ENCODE peak calls at places on chromosomes 11 and 22, in nine cellular contexts. O is GM23338, W is heart left ventricle, X is sigmoid colon, Y is lung, C is body of pancreas, J is ovary, I is SK-N-SH, G is cardiac muscle cell. L is an unnamed sample. For H3K36me3, the result is how much of the 10 kb centered on the place peaks cover.

GRCh38 chr11:34355726-34356125 is 2.1 kb downstream of the ABTB2 start:
- DNase-seq in X (no peak), G (no peak), W (no peak), O (no peak), J (no peak), Y (no peak), C (no peak), I (no peak), L (no peak)

GRCh38 chr22:48797731-48798130 is 1029.9 kb downstream of the BRD1 start:
- DNase-seq in J (no peak), W (no peak), G (no peak), Y (no peak), I (no peak), C (no peak), O (no peak), X (peak), L (no peak)

GRCh38 chr11:68446046-68446725 is 14.4 kb upstream of the PPP6R3 start:
- DNase-seq in J (no peak), G (no peak), Y (no peak), O (no peak), I (peak), W (no peak), X (no peak), C (no peak), L (no peak)

GRCh38 chr11:117072517-117073218 is 25.6 kb downstream of the SIK3 start:
- DNase-seq in O (no peak), Y (no peak), G (peak), W (no peak), X (no peak), C (no peak), I (no peak), J (no peak), L (peak)

GRCh38 chr22:23256986-23257888 is 76.9 kb downstream of the BCR start:
- DNase-seq in C (peak), J (peak), G (no peak), X (peak), I (no peak), Y (no peak), O (no peak), W (peak), L (no peak)

GRCh38 chr11:129855086-129855485 is 39.4 kb downstream of the TMEM45B start:
- DNase-seq in C (no peak), I (no peak), O (no peak), J (no peak), X (no peak), G (no peak), W (no peak), Y (no peak), L (no peak)

GRCh38 chr11:9573775-9574555 is 495 bp downstream of the WEE1 start:
- DNase-seq in O (no peak), G (peak), J (peak), C (peak), W (peak), X (no peak), I (peak), Y (peak), L (no peak)

GRCh38 chr11:65133724-65134123 is 595 bp downstream of the SYVN1 start:
- DNase-seq in W (no peak), Y (no peak), C (peak), X (peak), J (peak), I (no peak), G (peak), O (no peak), L (no peak)

GRCh38 chr11:67656278-67656922 is 5.9 kb upstream of the ACY3 start:
- DNase-seq in Y (no peak), C (no peak), O (no peak), I (no peak), G (no peak), X (no peak), W (no peak), J (no peak), L (no peak)

GRCh38 chr11:47514825-47515647 is 37.9 kb downstream of the CELF1 start:
- DNase-seq in C (no peak), W (no peak), G (peak), I (no peak), X (no peak), O (peak), Y (no peak), J (no peak), L (no peak)

GRCh38 chr22:39997939-39998726 is 3.4 kb downstream of the FAM83F start:
- DNase-seq in Y (no peak), W (no peak), O (peak), X (no peak), I (peak), G (peak), J (peak), C (peak), L (peak)

GRCh38 chr22:33873186-33873585 is 47.1 kb downstream of the LARGE1 start:
- DNase-seq in W (peak), C (no peak), O (no peak), I (no peak), X (peak), J (peak), G (no peak), Y (no peak), L (no peak)

DNA sequence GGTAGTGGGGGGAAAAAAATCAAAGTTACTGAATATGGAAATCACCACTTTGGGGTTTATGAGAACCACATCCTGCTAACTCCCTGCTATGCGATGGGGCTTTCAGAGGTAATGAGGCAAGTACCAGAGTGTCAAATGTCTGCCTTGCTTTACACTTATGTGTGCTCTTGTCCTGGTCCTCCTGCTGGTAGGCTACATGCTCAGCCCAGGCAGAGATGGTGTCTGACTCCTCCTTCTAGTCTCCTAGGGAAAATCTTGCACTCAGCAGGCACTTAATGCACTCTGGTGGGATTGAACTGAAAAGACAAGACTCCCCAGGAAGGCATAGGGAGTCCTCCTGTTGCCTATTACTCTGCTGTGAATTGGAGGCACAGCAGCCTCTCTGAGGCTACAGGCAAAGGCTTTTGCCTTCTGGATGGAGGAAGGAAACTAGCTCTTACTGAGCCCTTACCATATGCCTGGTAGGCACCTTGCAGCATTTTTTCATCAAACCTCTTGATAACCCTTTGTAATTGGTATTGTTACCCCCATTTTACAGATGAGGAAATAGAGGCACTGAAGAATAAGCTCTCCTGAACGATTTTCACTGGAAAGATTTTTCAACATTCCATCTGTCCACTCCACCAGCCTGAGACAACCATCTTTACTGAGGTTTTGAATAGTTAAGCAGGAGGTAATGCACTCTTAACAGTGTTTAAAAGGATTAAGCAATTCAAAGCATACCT is 132.1 kb upstream of the PAX6 start:
- DNase-seq in C (no peak), G (no peak), J (no peak), O (peak), I (no peak), X (no peak), W (no peak), Y (no peak), L (no peak)
- TF ChIP-seq CTCF in C (no peak), G (no peak), J (no peak), O (no peak), I (no peak), X (no peak), W (no peak), Y (no peak), L (no peak)

GRCh38 chr11:123173040-123173855 is 21.8 kb downstream of the CLMP start:
- DNase-seq in Y (no peak), W (no peak), C (peak), I (no peak), O (no peak), J (no peak), X (no peak), G (peak), L (peak)
- H3K4me3 ChIP-seq in Y (no peak), W (no peak), C (no peak), I (no peak), O (no peak), J (no peak), X (no peak), G (no peak), L (no peak)

GRCh38 chr22:42842658-42843370 is 14.3 kb downstream of the ARFGAP3 start:
- DNase-seq in C (no peak), G (no peak), I (no peak), X (no peak), W (no peak), O (no peak), J (no peak), Y (no peak), L (no peak)
- H3K36me3 ChIP-seq in C (under half), G (under half), I (under half), X (half or more), W (half or more), O (under half), J (under half), Y (under half), L (under half)

GRCh38 chr11:19013181-19013857 is 47.2 kb downstream of the MRGPRX2 start:
- DNase-seq in X (no peak), Y (no peak), O (peak), G (no peak), J (no peak), C (no peak), W (no peak), I (no peak), L (no peak)
- TF ChIP-seq CTCF in X (no peak), Y (no peak), O (peak), G (peak), J (no peak), C (no peak), W (no peak), I (peak), L (no peak)

GRCh38 chr11:5235364-5236095 is 1.2 kb upstream of the HBD start:
- DNase-seq in O (no peak), J (no peak), W (no peak), X (no peak), C (no peak), G (no peak), I (no peak), Y (no peak), L (no peak)

GRCh38 chr11:5229388-5229787 is 2.5 kb upstream of the HBB start:
- DNase-seq in O (no peak), I (no peak), C (no peak), W (no peak), X (no peak), Y (no peak), J (no peak), G (no peak), L (no peak)

GRCh38 chr11:5234390-5234834 is at the start of gene HBD:
- DNase-seq in C (no peak), Y (no peak), X (no peak), I (no peak), W (no peak), G (peak), J (no peak), O (no peak), L (no peak)

GRCh38 chr11:5233268-5233667 is 1.0 kb downstream of the HBD start:
- DNase-seq in G (no peak), I (no peak), O (no peak), W (no peak), C (no peak), J (no peak), Y (no peak), X (no peak), L (no peak)

DNA sequence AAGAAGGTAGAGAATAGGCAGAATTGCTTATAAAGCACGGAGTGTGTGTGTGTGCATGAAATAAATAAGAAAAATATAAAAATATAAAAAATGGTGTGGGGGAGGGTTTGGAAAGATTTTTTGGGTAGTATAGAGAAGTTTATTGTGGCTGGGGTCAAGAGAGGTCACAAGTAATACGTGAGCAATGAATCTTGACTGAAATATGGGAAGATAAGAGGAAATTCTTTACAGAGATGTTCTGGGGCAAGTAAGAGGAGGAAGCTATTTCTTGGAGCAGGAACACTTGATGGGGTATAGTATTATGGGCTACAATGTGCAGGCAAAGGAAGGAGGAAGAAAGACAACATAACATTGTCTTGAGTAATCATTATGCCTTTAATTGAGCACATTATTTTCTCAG is 2.1 kb downstream of the HBD start:
- DNase-seq in J (no peak), I (no peak), W (no peak), X (no peak), G (no peak), Y (no peak), O (no peak), C (no peak), L (no peak)
- H3K4me3 ChIP-seq in J (no peak), I (no peak), W (no peak), X (no peak), G (no peak), Y (no peak), O (no peak), C (no peak), L (no peak)

GRCh38 chr11:59187020-59187419 is 15.1 kb downstream of the DTX4 start:
- DNase-seq in O (no peak), C (no peak), I (no peak), J (no peak), Y (no peak), W (no peak), G (peak), X (no peak), L (no peak)
- H3K36me3 ChIP-seq in O (under half), C (under half), I (under half), J (under half), Y (under half), W (under half), G (under half), X (under half), L (under half)

GRCh38 chr11:61973603-61974162 is 6.2 kb upstream of the FTH1 start:
- DNase-seq in W (no peak), Y (no peak), I (no peak), C (peak), G (no peak), O (no peak), X (no peak), J (peak), L (no peak)
- TF ChIP-seq CTCF in W (no peak), Y (no peak), I (no peak), C (no peak), G (no peak), O (no peak), X (no peak), J (no peak), L (no peak)

DNA sequence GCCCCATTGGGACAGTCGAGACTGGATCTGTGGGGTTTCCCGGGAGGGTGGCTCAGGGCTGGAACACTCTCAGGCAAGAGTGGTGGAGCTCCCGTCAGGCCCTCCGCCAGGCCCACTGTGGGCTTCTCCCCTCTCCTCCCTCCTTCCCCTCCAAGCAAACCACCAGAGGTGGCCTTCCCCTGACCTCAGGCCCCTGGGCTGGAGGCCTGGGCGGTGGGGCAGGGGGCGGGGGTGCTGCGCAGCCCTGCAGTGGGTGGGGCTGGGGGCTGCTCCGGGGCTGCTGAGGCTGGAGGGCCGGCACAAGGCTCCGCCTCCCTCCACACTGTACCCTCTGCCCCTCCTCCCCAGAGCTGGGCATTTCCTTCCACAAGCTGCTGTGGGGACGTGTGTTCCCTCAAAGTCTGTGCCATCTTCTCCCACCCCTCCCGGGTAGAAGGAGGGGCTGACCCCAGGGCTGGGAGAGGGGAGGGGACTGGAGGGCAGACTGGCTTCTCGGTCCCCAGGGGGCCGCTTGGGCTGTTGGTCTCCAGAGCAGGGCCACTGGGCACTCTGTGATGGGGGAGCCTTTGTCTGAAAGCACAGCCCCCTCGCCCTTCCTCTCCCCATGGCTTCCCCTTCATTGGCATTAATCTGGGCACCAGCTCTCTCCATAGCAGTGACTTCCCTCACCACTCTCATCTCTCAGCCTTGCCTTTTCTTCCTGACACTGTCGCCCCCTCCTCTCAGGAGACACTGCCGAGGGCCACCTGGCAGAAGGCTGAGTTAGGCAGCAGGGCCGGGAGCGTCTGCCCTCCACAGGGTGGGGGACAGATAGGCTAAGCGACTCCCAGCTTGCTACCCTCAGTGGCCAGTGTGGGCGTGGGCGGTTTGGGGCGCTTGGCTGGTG is 7.1 kb downstream of the RCOR2 start:
- DNase-seq in I (peak), G (no peak), J (no peak), Y (no peak), X (no peak), C (no peak), W (no peak), O (peak), L (no peak)
- H3K4me3 ChIP-seq in I (no peak), G (no peak), J (no peak), Y (no peak), X (no peak), C (no peak), W (no peak), O (peak), L (no peak)

L was measured in kidney epithelial cell.